ENCODE peak calls at places on chromosome 12, in eight cellular contexts. One of them, this sample, is unnamed.

GRCh38 chr12:110179291-110179690 is 55.1 kb downstream of the IFT81 start:
- DNase-seq in HuH-7.5: no peak
- DNase-seq in H7: no peak
- DNase-seq in posterior cingulate gyrus: no peak
- DNase-seq in germinal center: no peak
- DNase-seq in smooth muscle cell of the brain vasculature: no peak
- DNase-seq in colonic mucosa: no peak
- DNase-seq in CD8-positive, alpha-beta T cell: no peak
- DNase-seq in this sample: peak; percentile 48

GRCh38 chr12:38056701-38057689 is 259.6 kb upstream of the ALG10B start:
- DNase-seq in HuH-7.5: no peak
- DNase-seq in H7: no peak
- DNase-seq in posterior cingulate gyrus: no peak
- DNase-seq in germinal center: no peak
- DNase-seq in smooth muscle cell of the brain vasculature: no peak
- DNase-seq in colonic mucosa: no peak
- DNase-seq in CD8-positive, alpha-beta T cell: no peak
- DNase-seq in this sample: no peak

GRCh38 chr12:27213830-27214787 is 30.0 kb upstream of the STK38L start:
- DNase-seq in HuH-7.5: no peak
- DNase-seq in H7: no peak
- DNase-seq in posterior cingulate gyrus: no peak
- DNase-seq in germinal center: no peak
- DNase-seq in smooth muscle cell of the brain vasculature: no peak
- DNase-seq in colonic mucosa: no peak
- DNase-seq in CD8-positive, alpha-beta T cell: no peak
- DNase-seq in this sample: no peak

GRCh38 chr12:6703631-6704030 is 3.0 kb upstream of the PIANP start:
- DNase-seq in HuH-7.5: no peak
- DNase-seq in H7: peak; percentile 82
- DNase-seq in posterior cingulate gyrus: no peak
- DNase-seq in germinal center: no peak
- DNase-seq in smooth muscle cell of the brain vasculature: no peak
- DNase-seq in colonic mucosa: no peak
- DNase-seq in CD8-positive, alpha-beta T cell: no peak
- DNase-seq in this sample: no peak

GRCh38 chr12:123902821-123903220 is 69.8 kb downstream of the CCDC92 start:
- DNase-seq in HuH-7.5: no peak
- DNase-seq in H7: no peak
- DNase-seq in posterior cingulate gyrus: no peak
- DNase-seq in germinal center: no peak
- DNase-seq in smooth muscle cell of the brain vasculature: no peak
- DNase-seq in colonic mucosa: no peak
- DNase-seq in CD8-positive, alpha-beta T cell: no peak
- DNase-seq in this sample: no peak

GRCh38 chr12:47980172-47980571 is 16.8 kb downstream of the TMEM106C start:
- DNase-seq in HuH-7.5: no peak
- DNase-seq in H7: no peak
- DNase-seq in posterior cingulate gyrus: no peak
- DNase-seq in germinal center: no peak
- DNase-seq in smooth muscle cell of the brain vasculature: no peak
- DNase-seq in colonic mucosa: no peak
- DNase-seq in CD8-positive, alpha-beta T cell: no peak
- DNase-seq in this sample: no peak

GRCh38 chr12:32891956-32892355 is 4.6 kb downstream of the PKP2 start:
- DNase-seq in HuH-7.5: no peak
- DNase-seq in H7: peak; percentile 61
- DNase-seq in posterior cingulate gyrus: no peak
- DNase-seq in germinal center: no peak
- DNase-seq in smooth muscle cell of the brain vasculature: no peak
- DNase-seq in colonic mucosa: no peak
- DNase-seq in CD8-positive, alpha-beta T cell: no peak
- DNase-seq in this sample: peak; percentile 67

GRCh38 chr12:32051511-32052299 is 54.9 kb upstream of the BICD1 start:
- DNase-seq in HuH-7.5: no peak
- DNase-seq in H7: no peak
- DNase-seq in posterior cingulate gyrus: no peak
- DNase-seq in germinal center: no peak
- DNase-seq in smooth muscle cell of the brain vasculature: no peak
- DNase-seq in colonic mucosa: no peak
- DNase-seq in CD8-positive, alpha-beta T cell: no peak
- DNase-seq in this sample: peak; percentile 88

GRCh38 chr12:70736775-70737174 is 99.5 kb upstream of the PTPRB start:
- DNase-seq in HuH-7.5: no peak
- DNase-seq in H7: no peak
- DNase-seq in posterior cingulate gyrus: no peak
- DNase-seq in germinal center: no peak
- DNase-seq in smooth muscle cell of the brain vasculature: no peak
- DNase-seq in colonic mucosa: peak; percentile 73
- DNase-seq in CD8-positive, alpha-beta T cell: no peak
- DNase-seq in this sample: no peak

GRCh38 chr12:19869413-19869812 is 430.1 kb downstream of the AEBP2 start:
- DNase-seq in HuH-7.5: no peak
- DNase-seq in H7: no peak
- DNase-seq in posterior cingulate gyrus: no peak
- DNase-seq in germinal center: no peak
- DNase-seq in smooth muscle cell of the brain vasculature: no peak
- DNase-seq in colonic mucosa: no peak
- DNase-seq in CD8-positive, alpha-beta T cell: no peak
- DNase-seq in this sample: no peak

GRCh38 chr12:91326043-91327027 is 143.7 kb upstream of the DCN start:
- DNase-seq in HuH-7.5: peak; percentile 4
- DNase-seq in H7: peak; percentile 2
- DNase-seq in posterior cingulate gyrus: peak; percentile 26
- DNase-seq in germinal center: peak; percentile 39
- DNase-seq in smooth muscle cell of the brain vasculature: peak; percentile 82
- DNase-seq in colonic mucosa: peak; percentile 69
- DNase-seq in CD8-positive, alpha-beta T cell: peak; percentile 3
- DNase-seq in this sample: peak; percentile 56

GRCh38 chr12:94157891-94158495 is 9.6 kb downstream of the PLXNC1 start:
- DNase-seq in HuH-7.5: no peak
- DNase-seq in H7: no peak
- DNase-seq in posterior cingulate gyrus: no peak
- DNase-seq in germinal center: no peak
- DNase-seq in smooth muscle cell of the brain vasculature: no peak
- DNase-seq in colonic mucosa: no peak
- DNase-seq in CD8-positive, alpha-beta T cell: no peak
- DNase-seq in this sample: no peak

GRCh38 chr12:52494518-52494917 is 1.5 kb upstream of the KRT6A start:
- DNase-seq in HuH-7.5: no peak
- DNase-seq in H7: no peak
- DNase-seq in posterior cingulate gyrus: no peak
- DNase-seq in germinal center: no peak
- DNase-seq in smooth muscle cell of the brain vasculature: no peak
- DNase-seq in colonic mucosa: no peak
- DNase-seq in CD8-positive, alpha-beta T cell: no peak
- DNase-seq in this sample: no peak

GRCh38 chr12:29283969-29284368 is 97.0 kb downstream of the ERGIC2 start:
- DNase-seq in HuH-7.5: no peak
- DNase-seq in H7: no peak
- DNase-seq in posterior cingulate gyrus: no peak
- DNase-seq in germinal center: no peak
- DNase-seq in smooth muscle cell of the brain vasculature: no peak
- DNase-seq in colonic mucosa: no peak
- DNase-seq in CD8-positive, alpha-beta T cell: no peak
- DNase-seq in this sample: no peak

GRCh38 chr12:26867084-26867483 is 34.1 kb upstream of the ITPR2 start:
- DNase-seq in HuH-7.5: no peak
- DNase-seq in H7: no peak
- DNase-seq in posterior cingulate gyrus: no peak
- DNase-seq in germinal center: no peak
- DNase-seq in smooth muscle cell of the brain vasculature: no peak
- DNase-seq in colonic mucosa: no peak
- DNase-seq in CD8-positive, alpha-beta T cell: no peak
- DNase-seq in this sample: no peak

GRCh38 chr12:11861864-11862600 is 208.7 kb upstream of the BCL2L14 start:
- DNase-seq in HuH-7.5: no peak
- DNase-seq in H7: no peak
- DNase-seq in posterior cingulate gyrus: no peak
- DNase-seq in germinal center: no peak
- DNase-seq in smooth muscle cell of the brain vasculature: no peak
- DNase-seq in colonic mucosa: no peak
- DNase-seq in CD8-positive, alpha-beta T cell: no peak
- DNase-seq in this sample: no peak

GRCh38 chr12:28787151-28787550 is 361.9 kb upstream of the FAR2 start:
- DNase-seq in HuH-7.5: no peak
- DNase-seq in H7: no peak
- DNase-seq in posterior cingulate gyrus: peak; percentile 19
- DNase-seq in germinal center: no peak
- DNase-seq in smooth muscle cell of the brain vasculature: peak; percentile 71
- DNase-seq in colonic mucosa: no peak
- DNase-seq in CD8-positive, alpha-beta T cell: no peak
- DNase-seq in this sample: no peak

GRCh38 chr12:1591029-1591428 is 3.4 kb downstream of the FBXL14 start:
- DNase-seq in HuH-7.5: no peak
- DNase-seq in H7: peak; percentile 56
- DNase-seq in posterior cingulate gyrus: no peak
- DNase-seq in germinal center: peak; percentile 35
- DNase-seq in smooth muscle cell of the brain vasculature: no peak
- DNase-seq in colonic mucosa: peak; percentile 63
- DNase-seq in CD8-positive, alpha-beta T cell: no peak
- DNase-seq in this sample: no peak

GRCh38 chr12:68237523-68238070 is 12.0 kb upstream of the IL26 start:
- DNase-seq in HuH-7.5: no peak
- DNase-seq in H7: no peak
- DNase-seq in posterior cingulate gyrus: no peak
- DNase-seq in germinal center: no peak
- DNase-seq in smooth muscle cell of the brain vasculature: no peak
- DNase-seq in colonic mucosa: no peak
- DNase-seq in CD8-positive, alpha-beta T cell: no peak
- DNase-seq in this sample: no peak

GRCh38 chr12:44143170-44143569 is 307.3 kb downstream of the TMEM117 start:
- DNase-seq in HuH-7.5: no peak
- DNase-seq in H7: no peak
- DNase-seq in posterior cingulate gyrus: no peak
- DNase-seq in germinal center: no peak
- DNase-seq in smooth muscle cell of the brain vasculature: no peak
- DNase-seq in colonic mucosa: no peak
- DNase-seq in CD8-positive, alpha-beta T cell: no peak
- DNase-seq in this sample: no peak

GRCh38 chr12:26473291-26473690 is 277.9 kb downstream of the SSPN start:
- DNase-seq in HuH-7.5: no peak
- DNase-seq in H7: no peak
- DNase-seq in posterior cingulate gyrus: no peak
- DNase-seq in germinal center: peak; percentile 73
- DNase-seq in smooth muscle cell of the brain vasculature: no peak
- DNase-seq in colonic mucosa: no peak
- DNase-seq in CD8-positive, alpha-beta T cell: no peak
- DNase-seq in this sample: no peak

GRCh38 chr12:5166976-5167375 is 123.3 kb downstream of the KCNA5 start:
- DNase-seq in HuH-7.5: no peak
- DNase-seq in H7: no peak
- DNase-seq in posterior cingulate gyrus: no peak
- DNase-seq in germinal center: no peak
- DNase-seq in smooth muscle cell of the brain vasculature: peak; percentile 33
- DNase-seq in colonic mucosa: no peak
- DNase-seq in CD8-positive, alpha-beta T cell: no peak
- DNase-seq in this sample: peak; percentile 94

GRCh38 chr12:109921982-109922381 is 21.9 kb downstream of the TCHP start:
- DNase-seq in HuH-7.5: no peak
- DNase-seq in H7: no peak
- DNase-seq in posterior cingulate gyrus: no peak
- DNase-seq in germinal center: no peak
- DNase-seq in smooth muscle cell of the brain vasculature: no peak
- DNase-seq in colonic mucosa: no peak
- DNase-seq in CD8-positive, alpha-beta T cell: no peak
- DNase-seq in this sample: peak; percentile 83

GRCh38 chr12:68772714-68773113 is 26.7 kb downstream of the SLC35E3 start:
- DNase-seq in HuH-7.5: no peak
- DNase-seq in H7: no peak
- DNase-seq in posterior cingulate gyrus: no peak
- DNase-seq in germinal center: peak; percentile 74
- DNase-seq in smooth muscle cell of the brain vasculature: no peak
- DNase-seq in colonic mucosa: no peak
- DNase-seq in CD8-positive, alpha-beta T cell: no peak
- DNase-seq in this sample: peak; percentile 76

GRCh38 chr12:29888777-29889176 is 105.0 kb upstream of the TMTC1 start:
- DNase-seq in HuH-7.5: no peak
- DNase-seq in H7: no peak
- DNase-seq in posterior cingulate gyrus: no peak
- DNase-seq in germinal center: no peak
- DNase-seq in smooth muscle cell of the brain vasculature: no peak
- DNase-seq in colonic mucosa: no peak
- DNase-seq in CD8-positive, alpha-beta T cell: no peak
- DNase-seq in this sample: no peak

This sample was measured in SJSA1.